ENCODE peak calls at places on chromosomes 5 and 9, in ten cellular contexts. F is ovary, H is tibial nerve, P is transverse colon, R is IMR-90, L is uterus, E is suprapubic skin, C is H1, A is endothelial cell of umbilical vein, I is body of pancreas. V is an unnamed sample. For H3K36me3, the result is how much of the 10 kb centered on the place peaks cover.

GRCh38 chr9:89884356-89885083 is 279.7 kb downstream of the GADD45G start:
- DNase-seq in F (peak), H (no peak), P (no peak), R (no peak), L (no peak), E (no peak), C (no peak), A (no peak), I (no peak), V (no peak)

GRCh38 chr5:55454282-55454681 is 80.5 kb downstream of the PLPP1 start:
- DNase-seq in F (no peak), H (no peak), P (no peak), R (no peak), L (no peak), E (no peak), C (no peak), A (peak), I (no peak), V (no peak)

GRCh38 chr9:85344901-85345300 is 396.9 kb downstream of the AGTPBP1 start:
- DNase-seq in F (no peak), H (no peak), P (no peak), R (no peak), L (no peak), E (no peak), C (no peak), A (no peak), I (no peak), V (no peak)

GRCh38 chr5:81626524-81626923 is 124.4 kb downstream of the SSBP2 start:
- DNase-seq in F (no peak), H (no peak), P (no peak), R (peak), L (no peak), E (no peak), C (no peak), A (peak), I (no peak), V (no peak)

GRCh38 chr5:67354051-67354450 is 157.5 kb upstream of the CD180 start:
- DNase-seq in F (no peak), H (no peak), P (no peak), R (no peak), L (no peak), E (no peak), C (no peak), A (no peak), I (no peak), V (no peak)

GRCh38 chr9:101369286-101369685 is 15.5 kb downstream of the BAAT start:
- DNase-seq in F (no peak), H (no peak), P (no peak), R (peak), L (no peak), E (no peak), C (no peak), A (no peak), I (no peak), V (no peak)

GRCh38 chr9:22238809-22239684 is 207.6 kb upstream of the DMRTA1 start:
- DNase-seq in F (no peak), H (no peak), P (no peak), R (peak), L (no peak), E (no peak), C (no peak), A (peak), I (no peak), V (peak)

GRCh38 chr9:96061293-96061987 is 185.9 kb downstream of the ERCC6L2 start:
- DNase-seq in F (peak), H (peak), P (no peak), R (peak), L (no peak), E (no peak), C (no peak), A (peak), I (peak), V (peak)

GRCh38 chr5:11903614-11904269 is 504 bp downstream of the CTNND2 start:
- DNase-seq in F (no peak), H (no peak), P (no peak), R (no peak), L (no peak), E (no peak), C (no peak), A (no peak), I (peak), V (no peak)

GRCh38 chr5:8394965-8395364 is 526.0 kb downstream of the MTRR start:
- DNase-seq in F (no peak), H (no peak), P (no peak), R (no peak), L (no peak), E (no peak), C (no peak), A (no peak), I (no peak), V (no peak)

GRCh38 chr9:114098021-114098659 is 952 bp downstream of the KIF12 start:
- DNase-seq in F (no peak), H (no peak), P (peak), R (no peak), L (peak), E (peak), C (no peak), A (no peak), I (no peak), V (no peak)

GRCh38 chr5:62043289-62044274 is 262.4 kb upstream of the KIF2A start:
- DNase-seq in F (no peak), H (no peak), P (no peak), R (no peak), L (no peak), E (no peak), C (peak), A (no peak), I (no peak), V (no peak)

GRCh38 chr9:136965771-136966484 is 11.4 kb upstream of the PTGDS start:
- DNase-seq in F (no peak), H (no peak), P (no peak), R (no peak), L (no peak), E (no peak), C (no peak), A (no peak), I (no peak), V (peak)

GRCh38 chr9:126947529-126947928 is 32.9 kb downstream of the RALGPS1 start:
- DNase-seq in F (no peak), H (no peak), P (no peak), R (no peak), L (no peak), E (no peak), C (peak), A (no peak), I (no peak), V (no peak)

GRCh38 chr5:167699434-167699833 is 592.0 kb upstream of the WWC1 start:
- DNase-seq in F (no peak), H (no peak), P (no peak), R (peak), L (no peak), E (no peak), C (peak), A (peak), I (no peak), V (no peak)

GRCh38 chr5:65769539-65769938 is 47.5 kb downstream of the NLN start:
- DNase-seq in F (no peak), H (no peak), P (no peak), R (peak), L (no peak), E (no peak), C (no peak), A (peak), I (no peak), V (peak)

GRCh38 chr5:132445640-132445923 is 45.0 kb downstream of the IRF1 start:
- DNase-seq in F (no peak), H (no peak), P (no peak), R (no peak), L (no peak), E (no peak), C (no peak), A (no peak), I (no peak), V (no peak)

GRCh38 chr5:14347522-14347921 is 204.4 kb downstream of the TRIO start:
- DNase-seq in F (no peak), H (no peak), P (no peak), R (peak), L (no peak), E (no peak), C (no peak), A (no peak), I (no peak), V (no peak)

GRCh38 chr5:115571441-115571878 is 26.9 kb upstream of the FEM1C start:
- DNase-seq in F (no peak), H (no peak), P (no peak), R (no peak), L (no peak), E (no peak), C (no peak), A (peak), I (peak), V (no peak)

GRCh38 chr9:6439051-6439703 is 26.2 kb downstream of the UHRF2 start:
- DNase-seq in F (no peak), H (no peak), P (no peak), R (no peak), L (no peak), E (no peak), C (no peak), A (no peak), I (no peak), V (no peak)

GRCh38 chr5:80963521-80963895 is 3.3 kb downstream of the RASGRF2 start:
- DNase-seq in F (no peak), H (no peak), P (no peak), R (peak), L (no peak), E (no peak), C (no peak), A (no peak), I (no peak), V (no peak)

GRCh38 chr5:169710675-169711074 is 73.6 kb downstream of the DOCK2 start:
- DNase-seq in F (no peak), H (no peak), P (no peak), R (no peak), L (no peak), E (no peak), C (no peak), A (no peak), I (no peak), V (no peak)

GRCh38 chr5:170504598-170505266 is 912 bp downstream of the KCNIP1 start:
- DNase-seq in F (no peak), H (no peak), P (no peak), R (no peak), L (no peak), E (no peak), C (no peak), A (no peak), I (no peak), V (no peak)

GRCh38 chr5:14595189-14595588 is 13.6 kb downstream of the OTULINL start:
- DNase-seq in F (no peak), H (no peak), P (no peak), R (no peak), L (no peak), E (no peak), C (no peak), A (no peak), I (peak), V (no peak)

GRCh38 chr9:113298311-113298710 is 4.9 kb downstream of the RNF183 start:
- DNase-seq in F (no peak), H (no peak), P (no peak), R (no peak), L (no peak), E (no peak), C (no peak), A (no peak), I (no peak), V (no peak)

GRCh38 chr5:134506054-134507039 is 19.1 kb upstream of the JADE2 start:
- DNase-seq in F (peak), H (no peak), P (peak), R (no peak), L (no peak), E (peak), C (no peak), A (no peak), I (peak), V (peak)

GRCh38 chr9:69265891-69266290 is 59.1 kb upstream of the ENTREP1 start:
- DNase-seq in F (no peak), H (no peak), P (no peak), R (peak), L (no peak), E (no peak), C (no peak), A (no peak), I (no peak), V (no peak)

GRCh38 chr9:112548836-112549235 is 62.2 kb downstream of the KIAA1958 start:
- DNase-seq in F (no peak), H (no peak), P (no peak), R (peak), L (no peak), E (no peak), C (no peak), A (no peak), I (no peak), V (no peak)

GRCh38 chr5:21398511-21398910 is 1410.5 kb upstream of the CDH18 start:
- DNase-seq in F (no peak), H (no peak), P (no peak), R (no peak), L (no peak), E (no peak), C (no peak), A (no peak), I (no peak), V (no peak)

DNA sequence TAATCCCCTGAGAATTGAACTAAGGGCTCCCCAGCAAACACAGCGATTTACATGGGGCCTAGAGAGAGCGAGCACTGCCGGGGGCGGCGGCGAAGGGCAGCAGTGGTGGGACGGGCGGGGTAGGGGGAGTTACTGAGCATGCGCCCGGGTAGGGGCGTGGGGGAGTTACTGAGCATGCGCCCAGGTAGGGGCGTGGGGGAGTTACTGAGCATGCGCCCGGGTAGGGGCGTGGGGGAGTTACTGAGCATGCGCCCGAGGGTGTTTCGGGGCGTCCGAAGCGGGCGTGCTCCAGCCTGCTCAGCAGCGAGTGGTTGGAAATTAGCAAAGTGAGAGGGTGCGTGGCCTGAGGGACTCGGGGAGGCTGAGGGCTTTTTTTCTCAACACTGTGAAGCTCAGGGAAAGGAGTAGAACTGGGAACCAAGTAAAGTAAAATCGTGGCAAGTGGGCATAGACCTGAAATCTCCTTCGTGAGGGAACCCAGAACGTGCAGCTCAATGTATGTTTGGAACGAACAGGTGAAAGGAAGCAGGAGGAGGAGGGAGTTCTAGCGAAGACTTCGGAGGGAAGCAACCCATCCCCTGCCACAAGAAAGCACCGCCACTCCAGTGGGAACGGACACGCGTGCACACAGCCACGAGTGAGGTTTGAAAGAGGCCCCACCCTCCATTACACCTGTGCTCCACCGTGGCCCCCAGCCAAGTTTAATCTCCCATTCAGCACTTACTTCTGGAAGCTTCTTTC is 255.5 kb downstream of the DOCK8 start:
- DNase-seq in F (peak), H (peak), P (peak), R (peak), L (peak), E (peak), C (peak), A (peak), I (peak), V (peak)
- H3K27ac ChIP-seq in F (no peak), H (peak), P (peak), R (peak), L (peak), E (peak), C (peak), A (no peak), I (peak), V (peak)

GRCh38 chr9:99050292-99050911 is 54.5 kb upstream of the TGFBR1 start:
- DNase-seq in F (no peak), H (no peak), P (no peak), R (peak), L (no peak), E (no peak), C (no peak), A (no peak), I (no peak), V (peak)
- H3K36me3 ChIP-seq in F (under half), H (under half), P (under half), R (half or more), L (under half), E (under half), C (under half), A (under half), I (under half), V (under half)

DNA sequence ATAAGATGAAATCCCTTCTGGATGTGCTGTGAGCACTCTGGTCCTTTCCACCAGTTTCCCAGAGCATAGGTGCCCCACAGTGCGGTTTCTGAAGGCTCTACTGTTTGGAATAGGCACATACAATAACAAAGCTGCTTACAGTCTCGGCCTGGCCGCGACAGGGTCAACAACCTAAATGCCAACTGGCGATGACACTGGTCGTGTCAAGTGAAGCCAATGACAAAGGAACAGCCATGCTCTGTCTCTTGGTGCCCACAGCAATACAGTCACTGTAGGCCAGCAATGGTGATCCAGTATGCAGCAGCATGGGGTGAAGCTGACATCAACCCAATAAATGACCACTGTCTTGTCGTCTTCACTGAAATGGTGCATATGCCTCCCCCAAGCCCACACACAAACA is 47.8 kb upstream of the EQTN start:
- DNase-seq in F (no peak), H (no peak), P (no peak), R (no peak), L (no peak), E (no peak), C (no peak), A (no peak), I (no peak), V (no peak)
- TF ChIP-seq POLR2A in F (no peak), H (no peak), P (no peak), R (no peak), L (no peak), E (no peak), C (no peak), A (no peak), I (no peak), V (no peak)

GRCh38 chr9:99573883-99574282 is 247.8 kb upstream of the NR4A3 start:
- DNase-seq in F (no peak), H (no peak), P (no peak), R (no peak), L (no peak), E (no peak), C (no peak), A (no peak), I (no peak), V (no peak)

GRCh38 chr9:99572529-99572928 is 249.2 kb upstream of the NR4A3 start:
- DNase-seq in F (no peak), H (no peak), P (no peak), R (no peak), L (no peak), E (no peak), C (no peak), A (no peak), I (no peak), V (no peak)

GRCh38 chr9:99565203-99565602 is 256.5 kb upstream of the NR4A3 start:
- DNase-seq in F (no peak), H (no peak), P (no peak), R (no peak), L (no peak), E (no peak), C (no peak), A (no peak), I (no peak), V (no peak)

GRCh38 chr9:99573052-99573451 is 248.6 kb upstream of the NR4A3 start:
- DNase-seq in F (no peak), H (no peak), P (no peak), R (no peak), L (no peak), E (no peak), C (no peak), A (no peak), I (no peak), V (no peak)

DNA sequence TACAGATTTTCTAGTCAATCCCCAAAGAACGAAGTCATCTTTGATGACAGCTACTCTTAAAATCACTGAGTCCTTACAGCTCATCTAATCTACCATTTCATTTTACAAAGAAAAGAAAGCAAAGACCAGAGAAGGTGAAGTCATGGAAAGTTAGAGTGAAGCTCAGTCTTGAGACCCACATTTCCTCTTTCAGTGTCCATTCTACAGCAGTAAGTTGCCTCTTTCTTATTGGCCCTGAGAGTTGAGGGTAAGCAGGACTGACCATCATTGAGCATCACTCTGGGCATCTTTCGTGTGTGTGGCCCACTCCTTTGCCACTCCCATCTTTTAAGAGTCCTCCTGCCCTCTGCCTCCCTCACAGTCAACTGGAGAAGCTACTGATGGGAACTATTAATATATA is 251.8 kb upstream of the NR4A3 start:
- DNase-seq in F (no peak), H (no peak), P (no peak), R (no peak), L (no peak), E (no peak), C (no peak), A (no peak), I (no peak), V (no peak)
- H3K27ac ChIP-seq in F (no peak), H (no peak), P (no peak), R (no peak), L (no peak), E (no peak), C (no peak), A (no peak), I (no peak), V (no peak)

DNA sequence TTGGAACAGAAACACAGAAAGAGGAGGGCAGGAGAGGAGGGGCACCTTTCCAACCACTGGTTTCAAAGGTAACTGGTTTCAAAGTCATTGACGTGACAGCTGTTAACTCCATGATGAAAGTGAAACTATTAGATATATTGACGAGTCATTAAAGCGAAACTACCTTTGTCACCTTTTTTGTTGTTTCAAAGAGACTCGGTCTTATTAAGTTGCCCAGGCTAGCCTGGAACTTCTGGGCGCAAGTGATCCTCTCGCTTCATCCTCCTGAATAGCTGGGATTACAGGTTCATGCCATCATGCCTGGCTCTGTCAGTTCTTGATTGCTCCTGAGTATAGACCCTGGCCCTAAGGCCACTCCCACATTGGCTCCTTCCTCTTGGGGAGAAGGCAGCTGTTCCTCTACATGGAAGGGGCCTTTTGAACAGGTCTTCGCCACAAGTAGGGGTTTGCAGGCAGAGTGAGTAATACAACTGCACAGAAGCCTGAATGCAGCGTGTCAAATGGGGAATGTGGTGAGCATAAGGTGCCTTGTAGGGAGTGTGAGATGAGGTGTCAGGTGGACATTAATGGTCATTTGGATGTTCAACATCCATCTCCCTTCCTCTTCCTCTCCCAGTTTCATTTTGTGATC is 3.4 kb upstream of the F12 start:
- DNase-seq in F (no peak), H (no peak), P (no peak), R (no peak), L (no peak), E (no peak), C (no peak), A (no peak), I (no peak), V (no peak)
- H3K36me3 ChIP-seq in F (under half), H (under half), P (under half), R (under half), L (under half), E (under half), C (under half), A (under half), I (under half), V (under half)